ENCODE peak calls at places on chromosome 10, in ten cellular contexts. One of them, this sample, is unnamed.

GRCh38 chr10:44576715-44577191 is 191.9 kb upstream of the CXCL12 start:
- DNase-seq in GM13977: no peak
- DNase-seq in cardiac muscle cell: peak; percentile 79
- DNase-seq in type B pancreatic cell: no peak
- DNase-seq in GM20000: no peak
- DNase-seq in cardiac fibroblast: peak; percentile 84
- DNase-seq in progenitor cell of endocrine pancreas: no peak
- DNase-seq in psoas muscle: peak; percentile 74
- DNase-seq in PC-9: no peak
- DNase-seq in uterus: no peak
- DNase-seq in this sample: no peak

GRCh38 chr10:47374611-47375536 is 9.2 kb downstream of the ZNF488 start:
- DNase-seq in type B pancreatic cell: peak; percentile 32
- DNase-seq in uterus: no peak
- DNase-seq in PC-9: no peak
- DNase-seq in progenitor cell of endocrine pancreas: no peak
- DNase-seq in psoas muscle: peak; percentile 42
- DNase-seq in cardiac fibroblast: peak; percentile 65
- DNase-seq in GM20000: no peak
- DNase-seq in GM13977: no peak
- DNase-seq in cardiac muscle cell: peak; percentile 79
- DNase-seq in this sample: no peak

GRCh38 chr10:5951167-5951711 is 26.1 kb downstream of the IL15RA start:
- DNase-seq in PC-9: peak; percentile 49
- DNase-seq in psoas muscle: peak; percentile 66
- DNase-seq in progenitor cell of endocrine pancreas: no peak
- DNase-seq in uterus: peak; percentile 63
- DNase-seq in type B pancreatic cell: no peak
- DNase-seq in cardiac fibroblast: peak; percentile 74
- DNase-seq in GM20000: no peak
- DNase-seq in GM13977: no peak
- DNase-seq in cardiac muscle cell: peak; percentile 79
- DNase-seq in this sample: no peak

GRCh38 chr10:119726291-119727261 is 726 bp downstream of the INPP5F start:
- DNase-seq in uterus: no peak
- DNase-seq in GM13977: no peak
- DNase-seq in cardiac fibroblast: no peak
- DNase-seq in cardiac muscle cell: no peak
- DNase-seq in psoas muscle: no peak
- DNase-seq in type B pancreatic cell: peak; percentile 81
- DNase-seq in PC-9: no peak
- DNase-seq in progenitor cell of endocrine pancreas: peak; percentile 71
- DNase-seq in GM20000: no peak
- DNase-seq in this sample: no peak

GRCh38 chr10:110881905-110882304 is 10.2 kb downstream of the PDCD4 start:
- DNase-seq in cardiac muscle cell: no peak
- DNase-seq in GM13977: no peak
- DNase-seq in GM20000: no peak
- DNase-seq in psoas muscle: no peak
- DNase-seq in PC-9: no peak
- DNase-seq in type B pancreatic cell: no peak
- DNase-seq in progenitor cell of endocrine pancreas: no peak
- DNase-seq in cardiac fibroblast: no peak
- DNase-seq in uterus: no peak
- DNase-seq in this sample: no peak

GRCh38 chr10:79176052-79176501 is 107.3 kb downstream of the ZMIZ1 start:
- DNase-seq in type B pancreatic cell: no peak
- DNase-seq in GM20000: no peak
- DNase-seq in cardiac fibroblast: no peak
- DNase-seq in PC-9: no peak
- DNase-seq in psoas muscle: no peak
- DNase-seq in uterus: no peak
- DNase-seq in GM13977: no peak
- DNase-seq in cardiac muscle cell: no peak
- DNase-seq in progenitor cell of endocrine pancreas: no peak
- DNase-seq in this sample: no peak

GRCh38 chr10:47164800-47165128 is 135.2 kb upstream of the GDF10 start:
- DNase-seq in PC-9: no peak
- DNase-seq in psoas muscle: no peak
- DNase-seq in GM13977: no peak
- DNase-seq in uterus: no peak
- DNase-seq in type B pancreatic cell: no peak
- DNase-seq in cardiac muscle cell: no peak
- DNase-seq in progenitor cell of endocrine pancreas: no peak
- DNase-seq in cardiac fibroblast: no peak
- DNase-seq in GM20000: no peak
- DNase-seq in this sample: no peak

GRCh38 chr10:48604039-48604407 is 850 bp downstream of the ARHGAP22 start:
- DNase-seq in cardiac fibroblast: no peak
- DNase-seq in uterus: no peak
- DNase-seq in GM13977: no peak
- DNase-seq in cardiac muscle cell: no peak
- DNase-seq in psoas muscle: no peak
- DNase-seq in progenitor cell of endocrine pancreas: no peak
- DNase-seq in PC-9: no peak
- DNase-seq in type B pancreatic cell: peak; percentile 42
- DNase-seq in GM20000: no peak
- DNase-seq in this sample: no peak

GRCh38 chr10:71849461-71849908 is 1.6 kb downstream of the PSAP start:
- DNase-seq in cardiac muscle cell: no peak
- DNase-seq in GM13977: no peak
- DNase-seq in PC-9: no peak
- DNase-seq in uterus: no peak
- DNase-seq in cardiac fibroblast: no peak
- DNase-seq in type B pancreatic cell: no peak
- DNase-seq in progenitor cell of endocrine pancreas: no peak
- DNase-seq in GM20000: no peak
- DNase-seq in psoas muscle: no peak
- DNase-seq in this sample: no peak

GRCh38 chr10:46226900-46227558 is 59.8 kb upstream of the ANTXRL start:
- DNase-seq in type B pancreatic cell: peak; percentile 60
- DNase-seq in GM20000: no peak
- DNase-seq in cardiac muscle cell: no peak
- DNase-seq in PC-9: no peak
- DNase-seq in uterus: peak; percentile 2
- DNase-seq in progenitor cell of endocrine pancreas: peak; percentile 5
- DNase-seq in GM13977: no peak
- DNase-seq in psoas muscle: no peak
- DNase-seq in cardiac fibroblast: no peak
- DNase-seq in this sample: no peak

GRCh38 chr10:105024184-105024583 is 383.1 kb downstream of the SORCS3 start:
- DNase-seq in GM20000: no peak
- DNase-seq in psoas muscle: no peak
- DNase-seq in uterus: no peak
- DNase-seq in cardiac fibroblast: no peak
- DNase-seq in type B pancreatic cell: no peak
- DNase-seq in GM13977: no peak
- DNase-seq in cardiac muscle cell: no peak
- DNase-seq in progenitor cell of endocrine pancreas: no peak
- DNase-seq in PC-9: no peak
- DNase-seq in this sample: no peak

GRCh38 chr10:33291053-33291592 is 43.3 kb downstream of the NRP1 start:
- DNase-seq in cardiac muscle cell: peak; percentile 68
- DNase-seq in GM20000: no peak
- DNase-seq in type B pancreatic cell: no peak
- DNase-seq in GM13977: no peak
- DNase-seq in psoas muscle: no peak
- DNase-seq in cardiac fibroblast: peak; percentile 70
- DNase-seq in PC-9: peak; percentile 37
- DNase-seq in progenitor cell of endocrine pancreas: no peak
- DNase-seq in uterus: no peak
- DNase-seq in this sample: no peak

GRCh38 chr10:116744163-116744788 is 1.9 kb upstream of the HSPA12A start:
- DNase-seq in type B pancreatic cell: no peak
- DNase-seq in progenitor cell of endocrine pancreas: no peak
- DNase-seq in GM20000: no peak
- DNase-seq in cardiac muscle cell: no peak
- DNase-seq in PC-9: no peak
- DNase-seq in psoas muscle: no peak
- DNase-seq in GM13977: no peak
- DNase-seq in uterus: no peak
- DNase-seq in cardiac fibroblast: no peak
- DNase-seq in this sample: no peak

DNA sequence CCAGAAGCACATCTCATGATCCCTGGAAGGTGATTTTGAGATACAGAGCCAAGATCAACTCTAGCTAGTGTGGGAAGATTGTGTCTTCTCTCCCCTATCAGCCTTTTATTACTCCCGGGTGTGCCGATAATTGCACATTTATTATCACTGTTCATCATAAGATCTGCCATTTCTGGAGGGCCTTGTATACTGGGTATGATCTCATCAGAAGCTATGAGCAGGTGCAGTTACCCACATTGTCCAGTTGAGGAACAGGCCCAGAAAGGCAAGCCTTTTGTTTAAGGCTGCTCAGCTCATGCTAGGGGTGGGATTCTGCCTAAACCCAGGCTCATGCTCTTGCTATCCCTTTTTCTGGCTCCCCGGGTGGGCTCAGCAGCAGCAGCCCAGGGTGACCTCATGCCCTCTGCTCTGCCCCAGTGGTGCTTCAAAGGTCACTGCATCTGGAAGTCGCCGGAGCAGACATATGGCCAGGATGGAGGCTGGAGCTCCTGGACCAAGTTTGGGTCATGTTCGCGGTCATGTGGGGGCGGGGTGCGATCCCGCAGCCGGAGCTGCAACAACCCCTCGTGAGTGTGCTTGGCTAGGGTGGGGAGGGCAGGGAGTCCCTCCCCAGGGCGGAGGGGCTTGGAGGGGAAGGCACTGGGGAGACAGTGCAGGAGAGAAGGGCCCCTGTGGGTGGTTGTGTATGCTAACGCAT is 46.6 kb downstream of the TBATA start:
- DNase-seq in progenitor cell of endocrine pancreas: no peak
- DNase-seq in cardiac muscle cell: no peak
- DNase-seq in psoas muscle: no peak
- DNase-seq in cardiac fibroblast: no peak
- DNase-seq in GM20000: no peak
- DNase-seq in type B pancreatic cell: no peak
- DNase-seq in GM13977: no peak
- DNase-seq in uterus: no peak
- DNase-seq in PC-9: no peak
- DNase-seq in this sample: no peak
- TF ChIP-seq CTCF in progenitor cell of endocrine pancreas: peak; percentile 16
- TF ChIP-seq CTCF in cardiac muscle cell: no peak
- TF ChIP-seq CTCF in psoas muscle: no peak
- TF ChIP-seq CTCF in cardiac fibroblast: peak; percentile 4
- TF ChIP-seq CTCF in GM20000: no peak
- TF ChIP-seq CTCF in type B pancreatic cell: peak; percentile 40
- TF ChIP-seq CTCF in GM13977: no peak
- TF ChIP-seq CTCF in uterus: no peak
- TF ChIP-seq CTCF in PC-9: peak; percentile 44
- TF ChIP-seq CTCF in this sample: no peak

GRCh38 chr10:96376483-96376882 is 17.7 kb upstream of the OPALIN start:
- DNase-seq in GM13977: peak; percentile 79
- DNase-seq in uterus: no peak
- DNase-seq in PC-9: no peak
- DNase-seq in GM20000: peak; percentile 70
- DNase-seq in psoas muscle: no peak
- DNase-seq in progenitor cell of endocrine pancreas: no peak
- DNase-seq in type B pancreatic cell: no peak
- DNase-seq in cardiac muscle cell: no peak
- DNase-seq in cardiac fibroblast: no peak
- DNase-seq in this sample: peak; percentile 78

GRCh38 chr10:96374985-96375830 is 16.4 kb upstream of the OPALIN start:
- DNase-seq in uterus: peak; percentile 86
- DNase-seq in cardiac fibroblast: peak; percentile 89
- DNase-seq in GM20000: peak; percentile 89
- DNase-seq in PC-9: peak; percentile 80
- DNase-seq in type B pancreatic cell: peak; percentile 90
- DNase-seq in GM13977: peak; percentile 93
- DNase-seq in psoas muscle: peak; percentile 92
- DNase-seq in cardiac muscle cell: peak; percentile 91
- DNase-seq in progenitor cell of endocrine pancreas: peak; percentile 76
- DNase-seq in this sample: peak; percentile 95

GRCh38 chr10:96374004-96374403 is 15.2 kb upstream of the OPALIN start:
- DNase-seq in cardiac muscle cell: no peak
- DNase-seq in PC-9: no peak
- DNase-seq in GM20000: no peak
- DNase-seq in psoas muscle: no peak
- DNase-seq in progenitor cell of endocrine pancreas: no peak
- DNase-seq in uterus: no peak
- DNase-seq in GM13977: no peak
- DNase-seq in type B pancreatic cell: no peak
- DNase-seq in cardiac fibroblast: no peak
- DNase-seq in this sample: no peak

GRCh38 chr10:96377816-96378294 is 19.1 kb upstream of the OPALIN start:
- DNase-seq in type B pancreatic cell: no peak
- DNase-seq in GM20000: no peak
- DNase-seq in progenitor cell of endocrine pancreas: no peak
- DNase-seq in uterus: peak; percentile 88
- DNase-seq in cardiac muscle cell: peak; percentile 30
- DNase-seq in cardiac fibroblast: peak; percentile 8
- DNase-seq in GM13977: no peak
- DNase-seq in PC-9: no peak
- DNase-seq in psoas muscle: no peak
- DNase-seq in this sample: no peak

GRCh38 chr10:96374639-96374984 is 15.8 kb upstream of the OPALIN start:
- DNase-seq in cardiac fibroblast: no peak
- DNase-seq in uterus: no peak
- DNase-seq in progenitor cell of endocrine pancreas: no peak
- DNase-seq in psoas muscle: no peak
- DNase-seq in type B pancreatic cell: no peak
- DNase-seq in GM20000: no peak
- DNase-seq in cardiac muscle cell: no peak
- DNase-seq in GM13977: no peak
- DNase-seq in PC-9: no peak
- DNase-seq in this sample: no peak
- TF ChIP-seq CTCF in cardiac fibroblast: no peak
- TF ChIP-seq CTCF in uterus: no peak
- TF ChIP-seq CTCF in progenitor cell of endocrine pancreas: peak; percentile 18
- TF ChIP-seq CTCF in psoas muscle: no peak
- TF ChIP-seq CTCF in type B pancreatic cell: no peak
- TF ChIP-seq CTCF in GM20000: no peak
- TF ChIP-seq CTCF in cardiac muscle cell: no peak
- TF ChIP-seq CTCF in GM13977: no peak
- TF ChIP-seq CTCF in PC-9: no peak
- TF ChIP-seq CTCF in this sample: no peak

GRCh38 chr10:59719374-59719773 is 9.7 kb upstream of the SLC16A9 start:
- DNase-seq in GM13977: no peak
- DNase-seq in PC-9: no peak
- DNase-seq in psoas muscle: no peak
- DNase-seq in cardiac fibroblast: no peak
- DNase-seq in GM20000: no peak
- DNase-seq in progenitor cell of endocrine pancreas: no peak
- DNase-seq in type B pancreatic cell: no peak
- DNase-seq in cardiac muscle cell: no peak
- DNase-seq in uterus: no peak
- DNase-seq in this sample: no peak
- TF ChIP-seq CTCF in GM13977: no peak
- TF ChIP-seq CTCF in PC-9: peak; percentile 42
- TF ChIP-seq CTCF in psoas muscle: peak; percentile 13
- TF ChIP-seq CTCF in cardiac fibroblast: no peak
- TF ChIP-seq CTCF in GM20000: no peak
- TF ChIP-seq CTCF in progenitor cell of endocrine pancreas: peak; percentile 38
- TF ChIP-seq CTCF in type B pancreatic cell: peak; percentile 63
- TF ChIP-seq CTCF in cardiac muscle cell: no peak
- TF ChIP-seq CTCF in uterus: no peak
- TF ChIP-seq CTCF in this sample: no peak

DNA sequence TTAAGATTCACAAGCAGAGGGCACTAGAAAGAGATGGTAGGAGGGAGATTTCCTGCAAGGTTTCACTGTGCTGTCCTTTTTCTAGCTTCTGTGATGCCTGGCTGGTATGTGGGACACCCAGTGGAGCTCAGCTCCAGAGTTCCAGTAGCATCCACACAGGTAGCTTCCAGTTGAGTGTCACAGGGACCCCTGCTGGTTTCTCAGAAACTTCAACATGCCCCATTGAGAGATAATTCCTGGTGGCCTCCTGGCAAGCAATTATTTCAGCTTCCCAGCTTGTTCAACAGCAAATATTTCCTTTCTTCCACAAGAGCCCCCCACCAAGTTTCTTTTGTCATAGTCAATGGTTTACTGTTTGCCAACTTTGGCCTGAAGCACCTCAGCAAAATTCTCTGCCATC is 858.7 kb downstream of the REEP3 start:
- DNase-seq in cardiac fibroblast: no peak
- DNase-seq in GM20000: peak; percentile 7
- DNase-seq in GM13977: no peak
- DNase-seq in cardiac muscle cell: no peak
- DNase-seq in psoas muscle: no peak
- DNase-seq in uterus: no peak
- DNase-seq in progenitor cell of endocrine pancreas: no peak
- DNase-seq in type B pancreatic cell: no peak
- DNase-seq in PC-9: no peak
- DNase-seq in this sample: no peak
- TF ChIP-seq CTCF in cardiac fibroblast: no peak
- TF ChIP-seq CTCF in GM20000: no peak
- TF ChIP-seq CTCF in GM13977: peak; percentile 20
- TF ChIP-seq CTCF in cardiac muscle cell: no peak
- TF ChIP-seq CTCF in psoas muscle: no peak
- TF ChIP-seq CTCF in uterus: no peak
- TF ChIP-seq CTCF in progenitor cell of endocrine pancreas: peak; percentile 14
- TF ChIP-seq CTCF in type B pancreatic cell: no peak
- TF ChIP-seq CTCF in PC-9: peak; percentile 31
- TF ChIP-seq CTCF in this sample: no peak

This sample was measured in GM13976.